ENCODE peak calls at places on chromosomes 3 and 15, in ten cellular contexts. T, H, V, Z, J, N, D, K, I and Y are unnamed samples. For H3K4me1 and H3K27me3, the result is how much of the 10 kb centered on the place peaks cover.

GRCh38 chr15:69340243-69340991 is 41.7 kb downstream of the PAQR5 start:
- DNase-seq in T (no peak), H (no peak), V (no peak), Z (no peak), J (no peak), N (no peak), D (no peak), K (no peak), I (no peak), Y (no peak)

GRCh38 chr3:174986685-174987084 is 127.6 kb downstream of the NAALADL2 start:
- DNase-seq in T (no peak), H (no peak), V (no peak), Z (no peak), J (no peak), N (no peak), D (no peak), K (no peak), I (no peak), Y (no peak)

GRCh38 chr3:12136371-12136770 is 22.3 kb downstream of the TIMP4 start:
- DNase-seq in T (no peak), H (no peak), V (no peak), Z (no peak), J (no peak), N (no peak), D (no peak), K (no peak), I (no peak), Y (no peak)

GRCh38 chr15:34993877-34994276 is 5.8 kb upstream of the ZNF770 start:
- DNase-seq in T (no peak), H (no peak), V (no peak), Z (no peak), J (no peak), N (no peak), D (no peak), K (no peak), I (no peak), Y (no peak)

GRCh38 chr15:31236184-31237041 is 90.2 kb upstream of the KLF13 start:
- DNase-seq in T (peak), H (peak), V (peak), Z (peak), J (no peak), N (peak), D (no peak), K (no peak), I (peak), Y (peak)

GRCh38 chr15:70339551-70340517 is 242.1 kb upstream of the TLE3 start:
- DNase-seq in T (no peak), H (no peak), V (peak), Z (no peak), J (no peak), N (no peak), D (no peak), K (no peak), I (no peak), Y (no peak)

GRCh38 chr3:53833053-53833645 is 13.1 kb downstream of the CHDH start:
- DNase-seq in T (no peak), H (peak), V (no peak), Z (peak), J (no peak), N (no peak), D (no peak), K (peak), I (peak), Y (no peak)

GRCh38 chr3:52742418-52743041 is 28.2 kb downstream of the NEK4 start:
- DNase-seq in T (no peak), H (no peak), V (peak), Z (peak), J (peak), N (peak), D (no peak), K (no peak), I (no peak), Y (no peak)

GRCh38 chr15:95603802-95604201 is 726.7 kb upstream of the NR2F2 start:
- DNase-seq in T (no peak), H (no peak), V (no peak), Z (no peak), J (no peak), N (no peak), D (no peak), K (no peak), I (no peak), Y (no peak)

DNA sequence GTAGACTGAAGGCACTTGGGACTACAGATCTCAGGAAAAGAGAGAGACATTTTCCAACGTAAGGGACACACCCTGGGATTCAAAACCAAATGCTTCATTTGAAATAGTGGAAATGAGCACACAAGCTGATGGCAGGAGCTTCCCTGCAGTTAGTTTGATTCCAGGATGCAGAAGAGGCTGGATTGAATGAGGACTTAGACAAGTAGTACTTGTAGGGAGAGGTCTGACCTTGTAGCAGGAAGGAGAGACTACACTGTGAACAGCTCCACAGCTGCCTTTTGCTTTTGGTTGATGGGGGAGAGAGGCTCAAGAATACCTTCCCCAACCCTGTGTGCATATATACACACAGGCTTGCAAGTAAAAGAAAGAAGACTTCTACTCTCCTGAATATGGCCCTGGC is 51.5 kb downstream of the PDE8A start:
- DNase-seq in T (no peak), H (no peak), V (no peak), Z (no peak), J (no peak), N (no peak), D (no peak), K (no peak), I (no peak), Y (no peak)
- H3K4me1 ChIP-seq in T (under half), H (under half), V (under half), Z (under half), J (half or more), N (half or more), D (under half), K (under half), I (half or more), Y (half or more)

GRCh38 chr3:38138347-38139190 is at the start of gene MYD88:
- DNase-seq in T (peak), H (peak), V (peak), Z (peak), J (peak), N (peak), D (no peak), K (peak), I (peak), Y (peak)
- TF ChIP-seq POLR2AphosphoS5 in T (no peak), H (peak), V (peak), Z (peak), J (peak), N (peak), D (peak), K (no peak), I (peak), Y (peak)

DNA sequence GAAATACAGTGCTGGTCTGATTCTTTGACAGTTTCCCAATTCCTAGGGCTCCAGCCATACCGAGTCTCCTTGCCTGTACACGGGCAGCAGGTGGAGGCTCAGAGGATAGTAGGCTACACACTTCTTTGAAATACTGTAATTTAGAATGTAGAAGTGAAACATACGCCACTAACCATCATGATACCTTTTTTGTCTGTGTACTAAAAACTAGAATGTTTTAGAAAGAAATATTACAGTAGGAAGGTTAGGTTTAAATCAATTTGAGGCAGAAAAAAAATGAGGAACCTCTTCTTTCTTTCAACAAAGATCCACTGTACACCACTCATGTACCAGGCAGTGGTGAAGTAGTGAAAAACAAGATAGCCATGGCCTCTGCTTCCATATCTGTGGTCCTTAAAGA is 354.7 kb downstream of the MCTP2 start:
- DNase-seq in T (no peak), H (no peak), V (no peak), Z (no peak), J (no peak), N (no peak), D (no peak), K (no peak), I (no peak), Y (no peak)
- H3K27me3 ChIP-seq in T (under half), H (under half), V (under half), Z (under half), J (under half), N (under half), D (under half), K (under half), I (under half), Y (under half)

GRCh38 chr3:169110633-169111032 is 552.9 kb downstream of the MECOM start:
- DNase-seq in T (no peak), H (no peak), V (no peak), Z (no peak), J (no peak), N (no peak), D (no peak), K (no peak), I (no peak), Y (no peak)
- H3K4me1 ChIP-seq in T (under half), H (under half), V (under half), Z (under half), J (under half), N (under half), D (under half), K (under half), I (half or more), Y (under half)

DNA sequence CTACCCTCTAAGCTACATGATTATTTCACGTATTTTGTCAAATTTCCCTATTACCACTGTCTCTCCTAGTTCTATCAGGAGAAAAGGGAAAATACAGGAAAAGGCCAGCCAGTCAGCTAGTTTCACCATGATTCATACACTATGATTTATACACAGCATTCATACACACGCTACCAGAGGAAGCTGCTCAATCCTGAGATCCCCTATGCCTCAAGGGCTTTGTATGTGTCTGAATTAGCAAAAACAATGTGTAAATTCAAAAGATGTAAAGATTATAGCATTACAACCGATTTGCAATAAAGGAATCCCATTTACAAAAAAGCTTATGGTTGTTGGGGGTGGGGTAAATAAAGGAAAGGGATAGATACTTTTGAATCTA is 3.1 kb upstream of the ACKR4 start:
- DNase-seq in T (no peak), H (no peak), V (no peak), Z (no peak), J (no peak), N (no peak), D (no peak), K (no peak), I (no peak), Y (no peak)
- TF ChIP-seq POLR2AphosphoS5 in T (no peak), H (no peak), V (no peak), Z (no peak), J (no peak), N (no peak), D (no peak), K (no peak), I (no peak), Y (no peak)

DNA sequence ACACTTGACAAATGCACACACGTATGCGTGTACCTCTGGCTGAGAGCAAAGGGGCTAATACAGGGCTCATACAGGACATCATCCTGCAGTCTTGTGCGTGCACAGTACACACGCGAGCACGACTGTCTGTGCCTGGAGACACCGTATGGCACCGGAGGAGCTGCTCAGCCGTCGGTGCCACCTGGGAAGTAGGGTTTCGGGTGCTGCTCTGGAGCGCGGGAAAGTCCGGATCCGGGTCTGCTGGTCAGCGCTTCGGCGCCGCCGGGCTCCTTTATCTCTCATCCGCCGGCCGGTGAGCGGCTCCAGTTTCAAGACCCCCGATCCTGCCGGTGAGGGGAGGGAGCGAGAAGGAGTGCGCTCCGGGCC is 9.3 kb downstream of the FOXL2 start:
- DNase-seq in T (no peak), H (peak), V (peak), Z (no peak), J (peak), N (no peak), D (no peak), K (no peak), I (no peak), Y (no peak)
- H3K27me3 ChIP-seq in T (half or more), H (half or more), V (half or more), Z (under half), J (half or more), N (under half), D (half or more), K (half or more), I (half or more), Y (half or more)

GRCh38 chr3:56135941-56136340 is 332.3 kb downstream of the ERC2 start:
- DNase-seq in T (no peak), H (no peak), V (no peak), Z (no peak), J (no peak), N (no peak), D (no peak), K (no peak), I (no peak), Y (no peak)

GRCh38 chr3:56130036-56130435 is 338.2 kb downstream of the ERC2 start:
- DNase-seq in T (no peak), H (no peak), V (no peak), Z (no peak), J (no peak), N (no peak), D (no peak), K (no peak), I (no peak), Y (no peak)

GRCh38 chr3:56132762-56133161 is 335.5 kb downstream of the ERC2 start:
- DNase-seq in T (no peak), H (no peak), V (no peak), Z (no peak), J (no peak), N (no peak), D (no peak), K (no peak), I (no peak), Y (no peak)

GRCh38 chr3:56133423-56133822 is 334.8 kb downstream of the ERC2 start:
- DNase-seq in T (no peak), H (no peak), V (no peak), Z (no peak), J (no peak), N (no peak), D (no peak), K (no peak), I (no peak), Y (no peak)

GRCh38 chr3:56131976-56132590 is 336.2 kb downstream of the ERC2 start:
- DNase-seq in T (no peak), H (peak), V (no peak), Z (peak), J (peak), N (peak), D (no peak), K (no peak), I (no peak), Y (no peak)
- H3K4me1 ChIP-seq in T (under half), H (under half), V (under half), Z (under half), J (under half), N (under half), D (under half), K (under half), I (under half), Y (under half)